ENCODE peak calls at places on chromosome 17, in four cellular contexts. One of them, this sample, is unnamed.

GRCh38 chr17:7173687-7174602 is 5.2 kb downstream of the ASGR1 start:
- DNase-seq in HEK293T: no peak
- DNase-seq in WTC11: peak; percentile 92
- DNase-seq in HepG2: no peak
- DNase-seq in this sample: no peak

GRCh38 chr17:29505826-29506225 is 61.0 kb downstream of the ABHD15 start:
- DNase-seq in HEK293T: no peak
- DNase-seq in WTC11: no peak
- DNase-seq in HepG2: no peak
- DNase-seq in this sample: no peak

GRCh38 chr17:9002610-9003354 is 18.5 kb upstream of the NTN1 start:
- DNase-seq in HEK293T: peak; percentile 70
- DNase-seq in WTC11: peak; percentile 57
- DNase-seq in HepG2: no peak
- DNase-seq in this sample: no peak

GRCh38 chr17:40468560-40468959 is 25.3 kb downstream of the IGFBP4 start:
- DNase-seq in HEK293T: no peak
- DNase-seq in WTC11: no peak
- DNase-seq in HepG2: no peak
- DNase-seq in this sample: no peak

GRCh38 chr17:13995856-13996635 is 73.3 kb upstream of the COX10 start:
- DNase-seq in HEK293T: no peak
- DNase-seq in WTC11: no peak
- DNase-seq in HepG2: no peak
- DNase-seq in this sample: no peak

GRCh38 chr17:47253541-47254402 is at the start of gene ITGB3:
- DNase-seq in HEK293T: peak; percentile 83
- DNase-seq in WTC11: peak; percentile 81
- DNase-seq in HepG2: peak; percentile 37
- DNase-seq in this sample: peak; percentile 90

GRCh38 chr17:61307905-61308886 is 91.4 kb upstream of the TBX2 start:
- DNase-seq in HEK293T: no peak
- DNase-seq in WTC11: no peak
- DNase-seq in HepG2: no peak
- DNase-seq in this sample: no peak

GRCh38 chr17:49739662-49740271 is 24.2 kb downstream of the FAM117A start:
- DNase-seq in HEK293T: no peak
- DNase-seq in WTC11: no peak
- DNase-seq in HepG2: peak; percentile 36
- DNase-seq in this sample: peak; percentile 95

GRCh38 chr17:31564883-31565297 is 173.4 kb downstream of the RAB11FIP4 start:
- DNase-seq in HEK293T: no peak
- DNase-seq in WTC11: peak; percentile 38
- DNase-seq in HepG2: no peak
- DNase-seq in this sample: no peak

GRCh38 chr17:51961689-51962088 is 196.8 kb downstream of the CA10 start:
- DNase-seq in HEK293T: no peak
- DNase-seq in WTC11: no peak
- DNase-seq in HepG2: no peak
- DNase-seq in this sample: no peak

GRCh38 chr17:74123350-74123749 is 80.1 kb upstream of the RPL38 start:
- DNase-seq in HEK293T: no peak
- DNase-seq in WTC11: no peak
- DNase-seq in HepG2: no peak
- DNase-seq in this sample: peak; percentile 26

GRCh38 chr17:65588194-65588808 is 26.9 kb upstream of the AXIN2 start:
- DNase-seq in HEK293T: no peak
- DNase-seq in WTC11: no peak
- DNase-seq in HepG2: peak; percentile 99
- DNase-seq in this sample: peak; percentile 40

GRCh38 chr17:78179372-78179771 is 7.5 kb downstream of the TK1 start:
- DNase-seq in HEK293T: no peak
- DNase-seq in WTC11: no peak
- DNase-seq in HepG2: no peak
- DNase-seq in this sample: no peak

GRCh38 chr17:39213852-39214251 is 11.9 kb downstream of the STAC2 start:
- DNase-seq in HEK293T: no peak
- DNase-seq in WTC11: no peak
- DNase-seq in HepG2: no peak
- DNase-seq in this sample: no peak

GRCh38 chr17:62995377-62995885 is 29.4 kb downstream of the TANC2 start:
- DNase-seq in HEK293T: peak; percentile 45
- DNase-seq in WTC11: peak; percentile 38
- DNase-seq in HepG2: peak; percentile 20
- DNase-seq in this sample: peak; percentile 49

DNA sequence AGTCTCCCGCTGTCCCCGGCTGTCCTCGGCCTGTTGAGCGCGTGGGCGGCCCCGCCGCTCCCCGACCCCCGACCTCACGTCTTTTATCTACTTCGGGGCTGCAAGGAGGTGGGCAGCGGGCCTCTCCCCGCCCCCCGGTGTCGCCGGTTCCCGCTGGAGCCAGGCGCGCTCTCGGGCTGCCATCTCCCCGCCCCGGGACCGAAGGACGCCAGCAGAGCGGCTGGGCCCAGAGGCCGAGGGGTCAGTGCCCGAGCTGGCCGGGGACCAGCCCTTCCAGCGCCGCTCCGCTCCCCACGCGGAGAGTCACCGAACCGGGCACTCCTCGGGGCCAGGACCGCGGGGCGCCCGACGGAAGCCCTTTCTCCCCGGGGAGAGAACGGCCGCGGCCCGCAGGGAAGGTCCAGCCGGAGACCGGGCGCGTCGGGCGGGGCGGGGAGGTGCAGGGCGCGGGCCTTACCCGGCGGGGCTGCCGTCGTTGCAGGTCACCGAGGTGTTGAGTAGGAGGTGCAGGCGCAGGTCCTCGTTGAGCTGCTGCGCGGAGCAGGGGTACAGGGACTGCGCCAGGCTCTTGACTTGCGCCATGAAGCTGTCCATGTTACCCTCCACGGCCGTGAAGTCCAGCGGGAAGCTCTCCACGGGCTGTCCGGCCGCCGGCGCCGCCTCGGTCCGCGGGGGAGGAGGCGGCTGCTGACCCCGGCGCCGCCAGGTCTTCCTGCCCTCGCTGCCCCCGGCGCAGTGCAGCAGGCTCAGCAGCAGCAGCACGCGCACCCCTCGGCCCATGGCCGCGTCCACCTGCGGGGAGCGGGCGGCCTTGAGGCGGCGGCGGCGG is 643 bp downstream of the NOTUM start:
- DNase-seq in HEK293T: no peak
- DNase-seq in WTC11: no peak
- DNase-seq in HepG2: no peak
- DNase-seq in this sample: peak; percentile 36
- TF ChIP-seq ELF4 in HEK293T: no peak
- TF ChIP-seq ELF4 in WTC11: no peak
- TF ChIP-seq ELF4 in HepG2: no peak
- TF ChIP-seq ELF4 in this sample: no peak

GRCh38 chr17:35735036-35735805 is 3.8 kb downstream of the RASL10B start:
- DNase-seq in HEK293T: no peak
- DNase-seq in WTC11: no peak
- DNase-seq in HepG2: no peak
- DNase-seq in this sample: no peak
- TF ChIP-seq ELF4 in HEK293T: no peak
- TF ChIP-seq ELF4 in WTC11: no peak
- TF ChIP-seq ELF4 in HepG2: no peak
- TF ChIP-seq ELF4 in this sample: no peak

GRCh38 chr17:2034157-2034556 is 4.2 kb downstream of the DPH1 start:
- DNase-seq in HEK293T: no peak
- DNase-seq in WTC11: no peak
- DNase-seq in HepG2: no peak
- DNase-seq in this sample: no peak
- TF ChIP-seq ELF4 in HEK293T: no peak
- TF ChIP-seq ELF4 in WTC11: no peak
- TF ChIP-seq ELF4 in HepG2: no peak
- TF ChIP-seq ELF4 in this sample: no peak

DNA sequence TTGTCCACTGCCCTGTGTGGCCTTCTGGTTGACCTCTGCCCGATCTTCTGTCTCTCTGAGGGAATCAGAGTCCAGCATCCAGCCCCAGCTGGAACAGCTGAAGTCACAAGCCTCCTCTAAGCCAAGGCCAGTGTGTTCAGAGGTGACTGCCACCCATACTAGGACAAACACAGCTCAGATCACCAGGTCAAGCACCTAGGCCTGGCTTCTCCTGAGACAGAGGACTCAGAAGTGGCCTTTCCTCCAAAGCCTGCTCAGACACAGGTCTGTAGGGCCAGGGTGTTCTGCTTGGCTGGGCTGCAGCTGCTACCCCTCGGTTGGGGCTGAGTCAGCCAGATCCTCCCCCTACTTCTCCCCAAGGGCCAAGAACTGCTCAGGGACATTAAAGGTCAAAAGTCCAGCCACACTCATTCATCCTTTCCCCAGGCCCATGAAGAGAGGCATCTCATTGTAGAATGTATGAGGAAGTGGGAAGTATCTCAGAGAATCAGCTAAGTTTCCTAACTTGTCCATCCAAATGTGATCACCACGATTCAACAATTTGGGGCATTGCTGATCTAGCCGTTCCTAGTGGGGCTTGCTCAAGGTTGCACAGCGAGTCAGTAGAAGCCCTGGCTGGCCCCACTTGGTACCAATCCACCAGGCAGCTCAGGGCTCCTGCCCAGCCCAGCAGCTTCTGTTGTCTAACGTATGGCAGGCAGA is 7.6 kb downstream of the SLC46A1 start:
- DNase-seq in HEK293T: no peak
- DNase-seq in WTC11: no peak
- DNase-seq in HepG2: peak; percentile 8
- DNase-seq in this sample: no peak
- TF ChIP-seq ELF4 in HEK293T: no peak
- TF ChIP-seq ELF4 in WTC11: no peak
- TF ChIP-seq ELF4 in HepG2: no peak
- TF ChIP-seq ELF4 in this sample: no peak

DNA sequence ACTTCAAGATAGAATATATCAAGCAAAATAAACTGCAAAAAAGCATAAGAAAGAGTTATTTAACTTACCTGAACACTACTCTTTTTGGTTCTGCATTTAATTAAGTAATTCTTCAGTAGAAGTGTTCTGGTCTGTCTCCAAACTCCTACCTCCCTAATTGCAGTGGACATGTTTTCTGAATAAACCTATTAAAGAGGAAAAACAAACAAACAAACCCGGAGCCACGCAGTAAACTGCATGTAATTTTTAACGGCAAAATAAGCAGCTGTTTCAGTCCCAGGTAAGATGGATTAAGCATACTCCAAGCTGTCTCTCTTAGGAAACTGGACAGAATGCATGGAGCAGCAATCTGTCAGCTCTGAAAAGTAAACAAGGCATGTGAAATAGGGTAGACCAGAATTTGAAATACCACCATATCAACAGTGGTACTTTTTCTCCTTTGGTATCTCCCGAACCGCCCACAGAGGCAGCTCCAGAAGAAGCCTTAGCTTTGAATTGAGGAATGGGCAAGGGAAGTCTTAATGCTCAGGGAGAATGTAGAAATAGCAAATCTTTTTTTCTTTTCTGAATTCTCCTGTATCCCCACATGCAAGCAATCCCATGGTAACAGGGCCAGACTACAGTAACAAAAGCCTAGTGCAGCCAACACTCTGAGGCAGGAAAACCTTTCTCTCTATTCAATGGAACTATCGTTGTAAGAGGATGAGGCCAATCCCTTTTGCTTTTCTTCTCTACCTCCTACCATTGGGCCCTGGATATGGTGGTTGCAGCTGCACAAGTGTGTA is 12.5 kb downstream of the ABCA5 start:
- DNase-seq in HEK293T: peak; percentile 6
- DNase-seq in WTC11: no peak
- DNase-seq in HepG2: no peak
- DNase-seq in this sample: no peak
- TF ChIP-seq ELF4 in HEK293T: no peak
- TF ChIP-seq ELF4 in WTC11: no peak
- TF ChIP-seq ELF4 in HepG2: no peak
- TF ChIP-seq ELF4 in this sample: no peak

DNA sequence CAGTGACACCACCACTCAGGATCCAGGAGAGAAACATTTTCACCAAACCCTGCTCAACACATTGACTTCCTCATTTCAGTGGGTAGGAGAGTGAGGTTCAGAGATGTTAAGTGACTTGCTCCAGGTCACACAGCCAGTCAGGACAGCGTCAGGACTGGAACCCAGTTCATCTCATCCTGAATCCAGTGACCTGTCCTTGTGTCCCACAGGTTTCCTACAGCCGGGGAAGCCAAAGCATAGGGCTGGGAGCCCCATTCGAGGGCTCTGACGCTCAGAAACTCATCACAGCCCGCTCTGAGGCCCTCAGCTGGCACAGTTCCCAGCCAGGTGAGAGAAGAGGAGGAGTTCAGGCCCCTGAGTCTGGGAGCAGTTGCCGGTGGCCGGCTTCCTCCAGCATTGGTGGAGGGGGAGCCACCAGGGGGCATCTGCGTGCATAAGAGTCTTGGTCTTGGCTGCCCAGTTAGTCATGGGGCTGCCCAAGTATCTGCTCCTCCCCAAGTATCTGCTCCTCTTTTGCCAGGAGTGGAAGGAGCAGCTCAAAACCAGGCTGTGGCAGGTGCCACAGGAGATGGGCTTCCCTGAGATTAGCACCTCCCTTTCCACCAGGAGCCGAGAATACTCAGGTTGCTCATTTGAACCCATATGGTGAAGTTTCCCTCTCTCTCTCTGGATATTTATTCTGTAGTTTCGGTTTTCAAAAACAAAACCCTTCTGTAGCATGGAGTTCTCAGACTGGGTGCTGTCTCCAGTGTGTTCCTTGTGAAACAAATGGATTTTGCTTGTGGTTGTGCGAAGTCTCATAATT is 56.0 kb downstream of the TNFRSF13B start:
- DNase-seq in HEK293T: peak; percentile 73
- DNase-seq in WTC11: peak; percentile 74
- DNase-seq in HepG2: peak; percentile 32
- DNase-seq in this sample: peak; percentile 25
- TF ChIP-seq ELF4 in HEK293T: no peak
- TF ChIP-seq ELF4 in WTC11: no peak
- TF ChIP-seq ELF4 in HepG2: no peak
- TF ChIP-seq ELF4 in this sample: no peak

DNA sequence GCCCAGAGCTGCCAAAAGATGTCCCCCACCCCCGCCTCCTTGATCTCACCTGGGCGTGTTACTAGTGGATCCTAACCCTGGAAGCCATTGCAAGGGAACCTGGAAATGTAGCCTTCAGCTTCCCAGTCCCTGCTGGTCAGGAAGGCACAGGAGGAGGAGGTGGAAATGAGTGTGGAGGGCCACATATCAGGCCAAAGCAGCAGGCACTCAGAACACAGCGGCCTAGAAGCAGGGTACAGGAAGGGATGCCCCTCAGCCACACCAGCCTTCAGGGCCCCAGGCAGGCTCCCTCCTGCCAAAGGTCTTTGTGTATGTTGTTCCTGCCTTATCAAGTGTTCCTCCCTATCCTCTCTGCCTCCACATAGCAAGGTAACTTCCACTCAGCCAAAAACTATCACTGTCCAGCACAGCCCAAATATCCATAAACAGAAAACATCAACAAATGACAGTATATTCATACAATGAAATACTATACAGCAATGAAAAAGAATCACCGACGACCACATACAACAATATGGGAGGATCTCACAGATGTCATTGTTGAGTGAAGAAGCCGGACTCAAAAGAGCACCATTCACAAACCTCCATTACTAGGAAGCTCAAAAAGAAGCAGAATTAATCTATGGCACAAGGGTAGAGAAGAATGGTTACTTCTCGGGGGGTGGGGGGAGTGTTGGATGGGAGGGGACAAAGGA is 28.2 kb upstream of the TNFRSF13B start:
- DNase-seq in HEK293T: no peak
- DNase-seq in WTC11: no peak
- DNase-seq in HepG2: no peak
- DNase-seq in this sample: no peak
- TF ChIP-seq ELF4 in HEK293T: no peak
- TF ChIP-seq ELF4 in WTC11: no peak
- TF ChIP-seq ELF4 in HepG2: no peak
- TF ChIP-seq ELF4 in this sample: no peak